ENCODE peak calls at places on chromosome 14, in seven cellular contexts. One of them, this sample, is unnamed.

GRCh38 chr14:20755037-20755436 is 9.3 kb downstream of the EDDM3A start:
- DNase-seq in dermis blood vessel endothelial cell: no peak
- DNase-seq in activated T-helper 1 cell treated with anti-CD3 and anti-CD28 coated beads, Interleukin-2, amount 50 U/mL, for 16 hours: no peak
- DNase-seq in fibroblast of pulmonary artery: no peak
- DNase-seq in HEK293T: no peak
- DNase-seq in GM13976: no peak
- DNase-seq in right lobe of liver: no peak
- DNase-seq in this sample: no peak

GRCh38 chr14:50399251-50400032 is 2.8 kb upstream of the CDKL1 start:
- DNase-seq in right lobe of liver: no peak
- DNase-seq in fibroblast of pulmonary artery: peak
- DNase-seq in dermis blood vessel endothelial cell: peak
- DNase-seq in HEK293T: no peak
- DNase-seq in activated T-helper 1 cell treated with anti-CD3 and anti-CD28 coated beads, Interleukin-2, amount 50 U/mL, for 16 hours: no peak
- DNase-seq in GM13976: no peak
- DNase-seq in this sample: peak

GRCh38 chr14:100103261-100104005 is 38.2 kb downstream of the EVL start:
- DNase-seq in activated T-helper 1 cell treated with anti-CD3 and anti-CD28 coated beads, Interleukin-2, amount 50 U/mL, for 16 hours: no peak
- DNase-seq in fibroblast of pulmonary artery: peak
- DNase-seq in GM13976: no peak
- DNase-seq in right lobe of liver: peak
- DNase-seq in dermis blood vessel endothelial cell: peak
- DNase-seq in HEK293T: no peak
- DNase-seq in this sample: no peak

GRCh38 chr14:31263485-31264133 is 56.0 kb upstream of the HECTD1 start:
- DNase-seq in dermis blood vessel endothelial cell: peak
- DNase-seq in GM13976: no peak
- DNase-seq in right lobe of liver: peak
- DNase-seq in activated T-helper 1 cell treated with anti-CD3 and anti-CD28 coated beads, Interleukin-2, amount 50 U/mL, for 16 hours: no peak
- DNase-seq in HEK293T: no peak
- DNase-seq in fibroblast of pulmonary artery: peak
- DNase-seq in this sample: peak

GRCh38 chr14:91365552-91365951 is 52.1 kb downstream of the CCDC88C start:
- DNase-seq in HEK293T: no peak
- DNase-seq in fibroblast of pulmonary artery: no peak
- DNase-seq in activated T-helper 1 cell treated with anti-CD3 and anti-CD28 coated beads, Interleukin-2, amount 50 U/mL, for 16 hours: no peak
- DNase-seq in GM13976: no peak
- DNase-seq in right lobe of liver: no peak
- DNase-seq in dermis blood vessel endothelial cell: no peak
- DNase-seq in this sample: no peak

GRCh38 chr14:59116984-59117415 is 71.5 kb upstream of the DAAM1 start:
- DNase-seq in activated T-helper 1 cell treated with anti-CD3 and anti-CD28 coated beads, Interleukin-2, amount 50 U/mL, for 16 hours: no peak
- DNase-seq in dermis blood vessel endothelial cell: no peak
- DNase-seq in GM13976: peak
- DNase-seq in fibroblast of pulmonary artery: no peak
- DNase-seq in right lobe of liver: no peak
- DNase-seq in HEK293T: no peak
- DNase-seq in this sample: peak

GRCh38 chr14:22653012-22653621 is 9.0 kb upstream of the OR6J1 start:
- DNase-seq in dermis blood vessel endothelial cell: peak
- DNase-seq in fibroblast of pulmonary artery: peak
- DNase-seq in HEK293T: peak
- DNase-seq in right lobe of liver: peak
- DNase-seq in GM13976: peak
- DNase-seq in activated T-helper 1 cell treated with anti-CD3 and anti-CD28 coated beads, Interleukin-2, amount 50 U/mL, for 16 hours: peak
- DNase-seq in this sample: peak

GRCh38 chr14:99564256-99564902 is 39.6 kb downstream of the CCDC85C start:
- DNase-seq in fibroblast of pulmonary artery: peak
- DNase-seq in right lobe of liver: peak
- DNase-seq in GM13976: no peak
- DNase-seq in HEK293T: no peak
- DNase-seq in activated T-helper 1 cell treated with anti-CD3 and anti-CD28 coated beads, Interleukin-2, amount 50 U/mL, for 16 hours: no peak
- DNase-seq in dermis blood vessel endothelial cell: peak
- DNase-seq in this sample: no peak

GRCh38 chr14:96830946-96831345 is 33.8 kb downstream of the VRK1 start:
- DNase-seq in dermis blood vessel endothelial cell: no peak
- DNase-seq in right lobe of liver: no peak
- DNase-seq in fibroblast of pulmonary artery: no peak
- DNase-seq in HEK293T: no peak
- DNase-seq in GM13976: no peak
- DNase-seq in activated T-helper 1 cell treated with anti-CD3 and anti-CD28 coated beads, Interleukin-2, amount 50 U/mL, for 16 hours: no peak
- DNase-seq in this sample: no peak

GRCh38 chr14:89429206-89430091 is 12.4 kb upstream of the FOXN3 start:
- DNase-seq in GM13976: no peak
- DNase-seq in HEK293T: no peak
- DNase-seq in fibroblast of pulmonary artery: no peak
- DNase-seq in dermis blood vessel endothelial cell: peak
- DNase-seq in right lobe of liver: no peak
- DNase-seq in activated T-helper 1 cell treated with anti-CD3 and anti-CD28 coated beads, Interleukin-2, amount 50 U/mL, for 16 hours: peak
- DNase-seq in this sample: peak

GRCh38 chr14:92348154-92348553 is 25.2 kb downstream of the SLC24A4 start:
- DNase-seq in dermis blood vessel endothelial cell: no peak
- DNase-seq in GM13976: no peak
- DNase-seq in HEK293T: no peak
- DNase-seq in right lobe of liver: no peak
- DNase-seq in fibroblast of pulmonary artery: no peak
- DNase-seq in activated T-helper 1 cell treated with anti-CD3 and anti-CD28 coated beads, Interleukin-2, amount 50 U/mL, for 16 hours: no peak
- DNase-seq in this sample: peak

GRCh38 chr14:49857427-49858003 is 4.9 kb upstream of the NEMF start:
- DNase-seq in GM13976: no peak
- DNase-seq in HEK293T: no peak
- DNase-seq in right lobe of liver: no peak
- DNase-seq in activated T-helper 1 cell treated with anti-CD3 and anti-CD28 coated beads, Interleukin-2, amount 50 U/mL, for 16 hours: no peak
- DNase-seq in dermis blood vessel endothelial cell: no peak
- DNase-seq in fibroblast of pulmonary artery: no peak
- DNase-seq in this sample: no peak

GRCh38 chr14:68257969-68258368 is 438.4 kb downstream of the RAD51B start:
- DNase-seq in HEK293T: no peak
- DNase-seq in right lobe of liver: no peak
- DNase-seq in fibroblast of pulmonary artery: no peak
- DNase-seq in activated T-helper 1 cell treated with anti-CD3 and anti-CD28 coated beads, Interleukin-2, amount 50 U/mL, for 16 hours: no peak
- DNase-seq in GM13976: no peak
- DNase-seq in dermis blood vessel endothelial cell: no peak
- DNase-seq in this sample: no peak

GRCh38 chr14:22508662-22509035 is 80.4 kb downstream of the DAD1 start:
- DNase-seq in right lobe of liver: no peak
- DNase-seq in HEK293T: no peak
- DNase-seq in activated T-helper 1 cell treated with anti-CD3 and anti-CD28 coated beads, Interleukin-2, amount 50 U/mL, for 16 hours: no peak
- DNase-seq in fibroblast of pulmonary artery: no peak
- DNase-seq in dermis blood vessel endothelial cell: no peak
- DNase-seq in GM13976: no peak
- DNase-seq in this sample: no peak

GRCh38 chr14:28141662-28142061 is 624.9 kb upstream of the FOXG1 start:
- DNase-seq in HEK293T: no peak
- DNase-seq in activated T-helper 1 cell treated with anti-CD3 and anti-CD28 coated beads, Interleukin-2, amount 50 U/mL, for 16 hours: no peak
- DNase-seq in fibroblast of pulmonary artery: no peak
- DNase-seq in dermis blood vessel endothelial cell: no peak
- DNase-seq in right lobe of liver: no peak
- DNase-seq in GM13976: no peak
- DNase-seq in this sample: no peak

GRCh38 chr14:105145381-105146180 is 23.0 kb downstream of the JAG2 start:
- DNase-seq in right lobe of liver: no peak
- DNase-seq in GM13976: no peak
- DNase-seq in HEK293T: no peak
- DNase-seq in dermis blood vessel endothelial cell: no peak
- DNase-seq in fibroblast of pulmonary artery: no peak
- DNase-seq in activated T-helper 1 cell treated with anti-CD3 and anti-CD28 coated beads, Interleukin-2, amount 50 U/mL, for 16 hours: no peak
- DNase-seq in this sample: no peak

GRCh38 chr14:74257078-74257987 is 18.1 kb downstream of the VSX2 start:
- DNase-seq in fibroblast of pulmonary artery: peak
- DNase-seq in GM13976: peak
- DNase-seq in right lobe of liver: peak
- DNase-seq in dermis blood vessel endothelial cell: peak
- DNase-seq in HEK293T: peak
- DNase-seq in activated T-helper 1 cell treated with anti-CD3 and anti-CD28 coated beads, Interleukin-2, amount 50 U/mL, for 16 hours: peak
- DNase-seq in this sample: peak

GRCh38 chr14:56185991-56186390 is 67.8 kb downstream of the PELI2 start:
- DNase-seq in HEK293T: no peak
- DNase-seq in activated T-helper 1 cell treated with anti-CD3 and anti-CD28 coated beads, Interleukin-2, amount 50 U/mL, for 16 hours: no peak
- DNase-seq in fibroblast of pulmonary artery: no peak
- DNase-seq in dermis blood vessel endothelial cell: peak
- DNase-seq in right lobe of liver: no peak
- DNase-seq in GM13976: no peak
- DNase-seq in this sample: no peak